ENCODE peak calls at places on chromosomes 1 and 21, in four cellular contexts. One of them, this sample, is unnamed.
A peak's percentile ranks its signal among the peaks of the same experiment; 100 is the strongest.

GRCh38 chr1:29736582-29737188 is 500.4 kb downstream of the PTPRU start:
- DNase-seq in left ventricle myocardium inferior: no peak
- DNase-seq in activated CD4-positive, alpha-beta memory T cell treated with anti-CD3 and anti-CD28 coated beads for 36 hours: no peak
- DNase-seq in HFF-Myc: peak; percentile 31
- DNase-seq in this sample: no peak

GRCh38 chr1:244576259-244576892 is 76.5 kb upstream of the DESI2 start:
- DNase-seq in left ventricle myocardium inferior: no peak
- DNase-seq in activated CD4-positive, alpha-beta memory T cell treated with anti-CD3 and anti-CD28 coated beads for 36 hours: no peak
- DNase-seq in HFF-Myc: no peak
- DNase-seq in this sample: no peak

GRCh38 chr1:231139659-231140650 is 21.9 kb upstream of the TRIM67 start:
- DNase-seq in left ventricle myocardium inferior: no peak
- DNase-seq in activated CD4-positive, alpha-beta memory T cell treated with anti-CD3 and anti-CD28 coated beads for 36 hours: no peak
- DNase-seq in HFF-Myc: peak; percentile 76
- DNase-seq in this sample: no peak

GRCh38 chr21:28280611-28281010 is 712.1 kb downstream of the LTN1 start:
- DNase-seq in left ventricle myocardium inferior: no peak
- DNase-seq in activated CD4-positive, alpha-beta memory T cell treated with anti-CD3 and anti-CD28 coated beads for 36 hours: no peak
- DNase-seq in HFF-Myc: no peak
- DNase-seq in this sample: no peak

GRCh38 chr21:39118061-39118460 is 65.2 kb downstream of the PSMG1 start:
- DNase-seq in left ventricle myocardium inferior: no peak
- DNase-seq in activated CD4-positive, alpha-beta memory T cell treated with anti-CD3 and anti-CD28 coated beads for 36 hours: no peak
- DNase-seq in HFF-Myc: no peak
- DNase-seq in this sample: no peak

GRCh38 chr1:162144853-162145252 is 75.4 kb downstream of the NOS1AP start:
- DNase-seq in left ventricle myocardium inferior: no peak
- DNase-seq in activated CD4-positive, alpha-beta memory T cell treated with anti-CD3 and anti-CD28 coated beads for 36 hours: no peak
- DNase-seq in HFF-Myc: no peak
- DNase-seq in this sample: no peak

GRCh38 chr1:97930472-97930871 is 9.6 kb upstream of the DPYD start:
- DNase-seq in left ventricle myocardium inferior: no peak
- DNase-seq in activated CD4-positive, alpha-beta memory T cell treated with anti-CD3 and anti-CD28 coated beads for 36 hours: no peak
- DNase-seq in HFF-Myc: no peak
- DNase-seq in this sample: no peak

GRCh38 chr1:19287436-19288185 is 959 bp downstream of the AKR7A3 start:
- DNase-seq in left ventricle myocardium inferior: no peak
- DNase-seq in activated CD4-positive, alpha-beta memory T cell treated with anti-CD3 and anti-CD28 coated beads for 36 hours: no peak
- DNase-seq in HFF-Myc: no peak
- DNase-seq in this sample: no peak

GRCh38 chr1:68010094-68010493 is 40.3 kb downstream of the DIRAS3 start:
- DNase-seq in left ventricle myocardium inferior: no peak
- DNase-seq in activated CD4-positive, alpha-beta memory T cell treated with anti-CD3 and anti-CD28 coated beads for 36 hours: no peak
- DNase-seq in HFF-Myc: no peak
- DNase-seq in this sample: no peak

GRCh38 chr1:198937231-198938031 is 298.6 kb downstream of the PTPRC start:
- DNase-seq in left ventricle myocardium inferior: no peak
- DNase-seq in activated CD4-positive, alpha-beta memory T cell treated with anti-CD3 and anti-CD28 coated beads for 36 hours: peak; percentile 53
- DNase-seq in HFF-Myc: peak; percentile 86
- DNase-seq in this sample: peak; percentile 80

GRCh38 chr1:174743654-174744561 is 255.8 kb upstream of the CACYBP start:
- DNase-seq in left ventricle myocardium inferior: no peak
- DNase-seq in activated CD4-positive, alpha-beta memory T cell treated with anti-CD3 and anti-CD28 coated beads for 36 hours: no peak
- DNase-seq in HFF-Myc: no peak
- DNase-seq in this sample: no peak